ENCODE peak calls at places on chromosomes 3 and 15, in five cellular contexts. K is GM12878; R is transverse colon; Y is CD8-positive, alpha-beta T cell; Z is lung. W is an unnamed sample.

GRCh38 chr15:39472661-39473657 is 107.9 kb upstream of the THBS1 start:
- DNase-seq in Z (peak), Y (no peak), K (no peak), R (peak), W (no peak)

GRCh38 chr15:55407631-55407948 is 569 bp downstream of the CCPG1 start:
- DNase-seq in K (no peak), R (no peak), Z (no peak), Y (no peak), W (no peak)

GRCh38 chr3:127044996-127045395 is 62.1 kb downstream of the PLXNA1 start:
- DNase-seq in R (no peak), Y (no peak), K (no peak), Z (peak), W (no peak)

GRCh38 chr3:145704020-145704419 is 457.0 kb downstream of the PLOD2 start:
- DNase-seq in K (no peak), Z (no peak), R (no peak), Y (no peak), W (no peak)

GRCh38 chr3:127409421-127410136 is 121.7 kb upstream of the PRR20G start:
- DNase-seq in Z (no peak), Y (no peak), K (no peak), R (no peak), W (no peak)

GRCh38 chr15:39127151-39127815 is 453.6 kb upstream of the THBS1 start:
- DNase-seq in Z (no peak), Y (no peak), K (no peak), R (no peak), W (no peak)

GRCh38 chr15:66066005-66066404 is 187.5 kb downstream of the MEGF11 start:
- DNase-seq in R (no peak), K (no peak), Y (no peak), Z (no peak), W (no peak)

GRCh38 chr15:82314769-82315518 is 34.3 kb downstream of the GOLGA6L10 start:
- DNase-seq in K (no peak), Y (no peak), Z (no peak), R (no peak), W (no peak)

GRCh38 chr3:99656606-99657005 is 18.2 kb downstream of the COL8A1 start:
- DNase-seq in Y (no peak), K (no peak), Z (no peak), R (no peak), W (no peak)

GRCh38 chr3:172713316-172713715 is 2.4 kb upstream of the NCEH1 start:
- DNase-seq in K (no peak), Z (no peak), Y (no peak), R (no peak), W (peak)

GRCh38 chr15:46442196-46442595 is 807.4 kb downstream of the SQOR start:
- DNase-seq in Y (no peak), K (no peak), R (no peak), Z (no peak), W (no peak)

GRCh38 chr15:33852570-33852969 is 115.7 kb upstream of the CHRM5 start:
- DNase-seq in R (no peak), Z (no peak), K (no peak), Y (no peak), W (no peak)

GRCh38 chr3:19885468-19885867 is 48.5 kb downstream of the EFHB start:
- DNase-seq in K (no peak), R (no peak), Z (no peak), Y (no peak), W (peak)

GRCh38 chr15:85792872-85793621 is 1.7 kb downstream of the KLHL25 start:
- DNase-seq in Z (no peak), R (no peak), Y (no peak), K (no peak), W (peak)

GRCh38 chr15:34027606-34028005 is 11.4 kb downstream of the AVEN start:
- DNase-seq in K (no peak), Y (no peak), R (no peak), Z (no peak), W (no peak)

GRCh38 chr3:120497318-120497717 is 46.5 kb upstream of the FSTL1 start:
- DNase-seq in K (no peak), Y (no peak), R (no peak), Z (no peak), W (no peak)
- H3K4me3 ChIP-seq in K (no peak), Y (no peak), R (no peak), Z (no peak), W (no peak)

GRCh38 chr3:186844908-186845307 is 2.4 kb downstream of the ADIPOQ start:
- DNase-seq in R (no peak), Y (no peak), K (no peak), Z (no peak), W (no peak)

GRCh38 chr3:186842426-186843038 is at the start of gene ADIPOQ:
- DNase-seq in Y (no peak), R (no peak), Z (no peak), K (no peak), W (no peak)

GRCh38 chr3:186841637-186842036 is 873 bp upstream of the ADIPOQ start:
- DNase-seq in Y (no peak), R (no peak), K (no peak), Z (no peak), W (no peak)

GRCh38 chr3:186839874-186840641 is 2.5 kb upstream of the ADIPOQ start:
- DNase-seq in R (no peak), Z (no peak), Y (no peak), K (no peak), W (no peak)

GRCh38 chr3:186843039-186843432 is 526 bp downstream of the ADIPOQ start:
- DNase-seq in K (no peak), Y (no peak), Z (no peak), R (no peak), W (no peak)
- TF ChIP-seq CTCF in K (no peak), Y (no peak), Z (no peak), R (no peak), W (no peak)

GRCh38 chr3:71360170-71360569 is 223.4 kb downstream of the FOXP1 start:
- DNase-seq in Z (no peak), Y (no peak), K (no peak), R (no peak), W (no peak)
- H3K4me3 ChIP-seq in Z (no peak), Y (peak), K (peak), R (no peak), W (no peak)

GRCh38 chr3:59809750-59810444 is 760.1 kb upstream of the CFAP20DC start:
- DNase-seq in Z (no peak), K (no peak), R (no peak), Y (no peak), W (peak)
- TF ChIP-seq CTCF in Z (peak), K (peak), R (peak), Y (no peak), W (peak)

GRCh38 chr3:133466531-133467386 is 66.9 kb downstream of the BFSP2 start:
- DNase-seq in Z (no peak), Y (no peak), K (no peak), R (no peak), W (peak)

GRCh38 chr3:133469140-133469731 is 69.4 kb downstream of the BFSP2 start:
- DNase-seq in Z (no peak), Y (no peak), K (no peak), R (no peak), W (peak)

GRCh38 chr3:133468251-133468721 is 68.4 kb downstream of the BFSP2 start:
- DNase-seq in K (no peak), R (no peak), Y (no peak), Z (no peak), W (peak)

GRCh38 chr3:133464573-133464972 is 64.7 kb downstream of the BFSP2 start:
- DNase-seq in K (no peak), Z (no peak), Y (no peak), R (no peak), W (peak)

GRCh38 chr3:133467780-133468179 is 67.9 kb downstream of the BFSP2 start:
- DNase-seq in Y (no peak), K (no peak), Z (no peak), R (no peak), W (no peak)
- H3K4me3 ChIP-seq in Y (no peak), K (peak), Z (no peak), R (no peak), W (peak)